ENCODE peak calls at places on chromosomes 6 and 20, in four cellular contexts. Q is HepG2, X is GM12878, I is K562. U is an unnamed sample.

GRCh38 chr6:33021917-33022316 is 12.5 kb upstream of the HLA-DOA start:
- DNase-seq in Q (no peak), I (no peak), X (no peak), U (no peak)

GRCh38 chr6:9086331-9086730 is 651.0 kb upstream of the SLC35B3 start:
- DNase-seq in Q (no peak), I (no peak), X (no peak), U (no peak)

GRCh38 chr20:48739395-48740268 is 88.2 kb downstream of the PREX1 start:
- DNase-seq in I (no peak), X (no peak), Q (no peak), U (no peak)

GRCh38 chr6:16712931-16713484 is 48.3 kb downstream of the ATXN1 start:
- DNase-seq in I (peak; percentile 15), X (no peak), Q (no peak), U (peak; percentile 35)

GRCh38 chr6:139940741-139941712 is 566.6 kb upstream of the CITED2 start:
- DNase-seq in Q (no peak), X (peak; percentile 17), I (no peak), U (no peak)

GRCh38 chr6:24352434-24352833 is 5.4 kb downstream of the DCDC2 start:
- DNase-seq in Q (no peak), X (no peak), I (no peak), U (no peak)

GRCh38 chr6:36227379-36228344 is 31.1 kb downstream of the BRPF3 start:
- DNase-seq in X (no peak), Q (no peak), I (peak; percentile 21), U (no peak)

GRCh38 chr6:79789843-79790242 is 157.5 kb downstream of the ELOVL4 start:
- DNase-seq in X (no peak), Q (no peak), I (no peak), U (no peak)

GRCh38 chr20:32326507-32326851 is 31.7 kb upstream of the ASXL1 start:
- DNase-seq in I (peak; percentile 20), Q (peak; percentile 96), X (no peak), U (no peak)

GRCh38 chr6:112839525-112839961 is 492.4 kb downstream of the RFPL4B start:
- DNase-seq in I (no peak), Q (no peak), X (no peak), U (no peak)

GRCh38 chr20:56778765-56779195 is 149.7 kb downstream of the TFAP2C start:
- DNase-seq in Q (no peak), X (no peak), I (no peak), U (no peak)

GRCh38 chr20:10510216-10510615 is 75.1 kb downstream of the SLX4IP start:
- DNase-seq in Q (no peak), X (no peak), I (peak; percentile 32), U (no peak)

GRCh38 chr6:43768983-43769525 is 957 bp upstream of the VEGFA start:
- DNase-seq in X (no peak), Q (no peak), I (no peak), U (no peak)

GRCh38 chr20:11091496-11091895 is 417.7 kb upstream of the JAG1 start:
- DNase-seq in Q (no peak), I (no peak), X (no peak), U (no peak)

GRCh38 chr6:33983109-33983475 is 162.8 kb downstream of the GRM4 start:
- DNase-seq in I (peak; percentile 21), Q (peak; percentile 61), X (no peak), U (no peak)

GRCh38 chr6:37741757-37742400 is 44.2 kb upstream of the MDGA1 start:
- DNase-seq in X (no peak), Q (peak; percentile 30), I (peak; percentile 48), U (no peak)

GRCh38 chr20:5400164-5400762 is 83.5 kb upstream of the PROKR2 start:
- DNase-seq in X (no peak), Q (peak; percentile 35), I (peak; percentile 20), U (no peak)

GRCh38 chr20:49668181-49668877 is 45.3 kb downstream of the B4GALT5 start:
- DNase-seq in I (peak; percentile 91), Q (no peak), X (peak; percentile 96), U (no peak)

GRCh38 chr6:146859795-146860495 is 261.2 kb downstream of the ADGB start:
- DNase-seq in I (no peak), X (no peak), Q (no peak), U (no peak)

GRCh38 chr20:50412499-50412898 is 97.7 kb upstream of the PTPN1 start:
- DNase-seq in I (no peak), Q (no peak), X (no peak), U (no peak)

GRCh38 chr6:142810952-142811514 is 133.9 kb downstream of the HIVEP2 start:
- DNase-seq in I (no peak), X (no peak), Q (no peak), U (no peak)

GRCh38 chr20:6744171-6744570 is 23.3 kb upstream of the BMP2 start:
- DNase-seq in X (no peak), I (no peak), Q (no peak), U (no peak)

GRCh38 chr6:39812853-39813533 is 20.8 kb downstream of the DAAM2 start:
- DNase-seq in Q (no peak), I (no peak), X (peak; percentile 36), U (no peak)

GRCh38 chr6:110475255-110475654 is 1.2 kb downstream of the SLC22A16 start:
- DNase-seq in X (no peak), I (no peak), Q (no peak), U (no peak)

GRCh38 chr6:110471966-110472365 is 4.4 kb downstream of the SLC22A16 start:
- DNase-seq in X (no peak), Q (no peak), I (no peak), U (no peak)

GRCh38 chr6:110474500-110474899 is 1.9 kb downstream of the SLC22A16 start:
- DNase-seq in I (no peak), Q (no peak), X (no peak), U (no peak)

GRCh38 chr6:110472739-110473138 is 3.7 kb downstream of the SLC22A16 start:
- DNase-seq in X (no peak), Q (no peak), I (no peak), U (no peak)

GRCh38 chr6:110476046-110476849 is at the start of gene SLC22A16:
- DNase-seq in Q (no peak), X (no peak), I (no peak), U (no peak)
- TF ChIP-seq FOXK2 in Q (no peak), X (no peak), I (no peak), U (no peak)

GRCh38 chr20:43690943-43691598 is 24.2 kb downstream of the MYBL2 start:
- DNase-seq in X (no peak), Q (no peak), I (peak; percentile 95), U (no peak)
- TF ChIP-seq FOXK2 in X (no peak), Q (no peak), I (peak; percentile 33), U (no peak)

GRCh38 chr20:21504323-21504722 is 9.5 kb downstream of the NKX2-2 start:
- DNase-seq in Q (no peak), I (no peak), X (no peak), U (no peak)

GRCh38 chr20:21505161-21505809 is 8.6 kb downstream of the NKX2-2 start:
- DNase-seq in I (peak; percentile 66), Q (peak; percentile 55), X (no peak), U (peak; percentile 82)

GRCh38 chr20:21501184-21501583 is 12.7 kb downstream of the NKX2-2 start:
- DNase-seq in X (no peak), I (no peak), Q (no peak), U (no peak)

GRCh38 chr20:21505810-21506530 is 7.9 kb downstream of the NKX2-2 start:
- DNase-seq in I (peak; percentile 63), X (no peak), Q (no peak), U (peak; percentile 87)

DNA sequence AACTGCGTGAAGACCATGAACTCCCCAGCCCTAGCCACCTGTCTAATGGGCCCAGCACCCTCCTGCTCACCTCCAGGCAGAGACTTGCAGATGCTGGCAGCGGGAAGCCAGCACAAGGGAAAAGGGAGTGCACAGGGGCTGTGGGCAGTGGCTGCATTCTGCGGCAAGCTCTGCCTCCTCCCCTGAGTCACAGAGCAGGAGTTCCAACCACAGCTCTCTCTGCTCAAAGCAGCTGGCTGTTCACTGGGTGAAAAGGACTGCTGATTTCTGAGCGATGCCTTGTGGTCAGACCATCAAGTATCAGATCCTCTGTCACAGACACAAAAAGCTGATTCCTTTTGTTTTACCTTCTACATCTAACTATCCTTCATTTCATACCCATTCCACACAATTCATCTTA is 10.5 kb downstream of the NKX2-2 start:
- DNase-seq in Q (no peak), I (no peak), X (peak; percentile 60), U (no peak)
- TF ChIP-seq FOXK2 in Q (no peak), I (no peak), X (no peak), U (no peak)

GRCh38 chr20:35333606-35334005 is 41.4 kb upstream of the FAM83C start:
- DNase-seq in X (no peak), Q (no peak), I (no peak), U (no peak)

GRCh38 chr20:35339007-35339406 is 46.8 kb upstream of the FAM83C start:
- DNase-seq in Q (no peak), X (no peak), I (no peak), U (no peak)

GRCh38 chr20:35329435-35330139 is 37.4 kb upstream of the FAM83C start:
- DNase-seq in I (peak; percentile 81), X (no peak), Q (peak; percentile 75), U (peak; percentile 71)

GRCh38 chr20:35332540-35333200 is 40.4 kb upstream of the FAM83C start:
- DNase-seq in I (no peak), X (no peak), Q (no peak), U (no peak)

GRCh38 chr20:35334511-35335101 is 42.4 kb upstream of the FAM83C start:
- DNase-seq in I (no peak), Q (no peak), X (no peak), U (no peak)
- TF ChIP-seq FOXK2 in I (no peak), Q (no peak), X (no peak), U (no peak)

DNA sequence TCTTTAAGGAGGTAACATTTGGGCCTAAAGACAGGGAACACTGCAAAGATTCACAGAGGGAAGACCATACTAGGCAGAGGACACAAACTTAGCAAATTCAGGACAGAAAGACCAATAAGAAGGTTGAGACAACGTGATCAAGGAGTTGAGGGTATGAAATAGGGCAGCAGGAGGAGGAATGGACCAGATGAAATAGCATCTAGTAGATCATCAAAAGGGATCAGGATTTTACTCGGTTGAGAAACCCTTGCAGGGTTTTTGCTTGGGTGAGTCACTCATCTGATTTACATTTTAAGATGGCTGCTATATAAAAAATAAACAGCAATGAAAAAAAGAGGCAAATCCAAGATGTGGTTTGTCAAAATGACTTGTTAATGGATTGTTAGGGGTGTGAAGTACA is 4.7 kb downstream of the BCLAF1 start:
- DNase-seq in Q (no peak), I (no peak), X (no peak), U (no peak)
- TF ChIP-seq FOXK2 in Q (no peak), I (no peak), X (no peak), U (no peak)

DNA sequence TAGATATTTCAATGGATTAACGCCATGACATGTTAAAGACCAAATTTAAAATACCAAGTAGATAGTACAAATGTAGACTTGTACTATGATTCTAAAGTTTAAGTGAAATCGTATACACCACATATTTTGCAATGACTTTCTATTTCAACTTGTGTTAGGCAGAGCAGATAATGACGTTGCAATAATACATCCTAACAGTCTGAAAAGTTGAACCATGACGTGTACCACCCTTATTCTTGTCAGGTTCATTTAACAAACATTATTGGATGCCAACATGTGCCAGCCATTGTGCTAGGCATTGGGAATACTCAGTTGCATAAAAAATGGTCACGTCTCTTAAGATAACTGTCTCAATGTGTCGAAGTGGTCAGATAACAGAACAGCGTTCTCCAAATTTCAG is 50.0 kb downstream of the BCAS1 start:
- DNase-seq in Q (no peak), I (no peak), X (no peak), U (no peak)
- TF ChIP-seq FOXK2 in Q (no peak), I (no peak), X (no peak), U (no peak)

U was measured in HEK293T.